ENCODE peak calls at places on chromosomes 11 and 22, in seven cellular contexts. U is adrenal gland, H is body of pancreas, O is A549, Y is breast epithelium, K is K562, W is transverse colon. F is an unnamed sample.

GRCh38 chr11:6618117-6619020 is 853 bp downstream of the TPP1 start:
- DNase-seq in U (peak; percentile 86), H (no peak), O (no peak), Y (no peak), K (peak; percentile 75), W (peak; percentile 49), F (no peak)

GRCh38 chr22:29301716-29302401 is 4.6 kb upstream of the GAS2L1 start:
- DNase-seq in U (no peak), H (no peak), O (no peak), Y (no peak), K (no peak), W (no peak), F (peak; percentile 85)

GRCh38 chr11:113014731-113015455 is 53.7 kb downstream of the NCAM1 start:
- DNase-seq in U (peak; percentile 85), H (peak; percentile 45), O (no peak), Y (no peak), K (no peak), W (peak; percentile 20), F (no peak)

GRCh38 chr22:24233816-24234215 is 11.1 kb downstream of the GGT5 start:
- DNase-seq in U (no peak), H (no peak), O (no peak), Y (no peak), K (no peak), W (no peak), F (no peak)

GRCh38 chr11:76391039-76391438 is 9.9 kb downstream of the GVQW3 start:
- DNase-seq in U (no peak), H (peak; percentile 81), O (no peak), Y (peak; percentile 24), K (no peak), W (no peak), F (no peak)

GRCh38 chr11:124070906-124071621 is 29.9 kb upstream of the OR10G7 start:
- DNase-seq in U (peak; percentile 89), H (peak; percentile 66), O (peak; percentile 71), Y (peak; percentile 48), K (peak; percentile 49), W (peak; percentile 72), F (peak; percentile 31)

GRCh38 chr11:106399075-106399500 is 321.6 kb downstream of the AASDHPPT start:
- DNase-seq in U (no peak), H (peak; percentile 15), O (peak; percentile 86), Y (no peak), K (no peak), W (no peak), F (peak; percentile 40)

GRCh38 chr22:50483977-50484853 is 2.4 kb upstream of the MIOX start:
- DNase-seq in U (no peak), H (peak; percentile 94), O (no peak), Y (no peak), K (no peak), W (peak; percentile 74), F (no peak)

GRCh38 chr11:13446444-13446843 is 16.6 kb downstream of the BTBD10 start:
- DNase-seq in U (no peak), H (no peak), O (peak; percentile 4), Y (no peak), K (no peak), W (no peak), F (no peak)

GRCh38 chr11:86192858-86193257 is 51.7 kb upstream of the EED start:
- DNase-seq in U (no peak), H (no peak), O (no peak), Y (no peak), K (no peak), W (no peak), F (no peak)

GRCh38 chr11:95089620-95090542 is at the start of gene ENDOD1:
- DNase-seq in U (peak; percentile 88), H (peak; percentile 81), O (peak; percentile 75), Y (peak; percentile 72), K (peak; percentile 89), W (peak; percentile 88), F (peak; percentile 96)

GRCh38 chr11:62001450-62002178 is 34.2 kb upstream of the FTH1 start:
- DNase-seq in U (peak; percentile 48), H (peak; percentile 88), O (peak; percentile 61), Y (no peak), K (no peak), W (peak; percentile 73), F (no peak)

DNA sequence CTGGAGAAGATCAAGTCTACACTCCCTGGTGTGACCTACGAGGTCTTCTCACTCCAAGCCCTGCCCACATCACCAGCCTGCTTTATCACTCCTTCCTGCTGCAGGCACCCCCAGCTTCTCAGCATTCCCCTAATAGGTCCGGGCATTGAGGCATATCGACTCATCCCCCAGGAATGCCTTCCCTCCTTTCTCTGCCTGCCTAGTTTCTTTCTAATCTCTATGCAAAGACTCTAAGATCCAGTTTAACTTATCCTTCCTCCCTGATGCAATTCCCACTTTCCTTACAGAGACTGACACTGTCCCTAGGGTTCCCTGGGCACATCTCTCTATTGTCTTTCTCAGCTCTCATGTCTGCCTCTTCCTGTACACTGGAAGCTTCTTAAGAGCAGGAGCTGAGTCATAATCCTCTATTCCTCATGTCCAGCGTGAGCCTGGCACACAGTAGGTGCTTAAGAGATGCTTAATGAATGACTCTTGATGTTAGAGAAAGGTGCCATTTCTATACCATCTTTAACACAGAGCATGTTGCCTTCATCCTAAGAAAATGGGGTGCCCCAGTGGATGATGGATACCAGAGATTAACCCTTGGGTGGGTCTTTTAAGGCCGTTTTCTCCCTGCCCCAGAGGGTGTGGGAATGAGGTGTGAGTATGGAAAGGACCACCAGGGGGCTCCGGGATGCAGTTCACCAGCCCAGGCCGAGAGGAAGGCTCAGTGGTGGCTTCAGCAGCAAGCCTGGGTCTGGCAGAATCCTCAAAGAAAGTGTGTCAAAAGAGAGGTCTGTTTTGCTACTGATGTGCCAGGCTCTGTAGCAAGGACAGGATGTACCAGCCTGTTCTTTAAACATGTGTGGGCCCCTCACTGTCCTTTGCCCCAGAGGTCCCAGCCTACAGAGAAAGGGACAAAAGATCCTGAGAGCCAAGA is 34.7 kb downstream of the PARVA start:
- DNase-seq in U (peak; percentile 87), H (peak; percentile 60), O (peak; percentile 74), Y (peak; percentile 73), K (peak; percentile 76), W (peak; percentile 69), F (peak; percentile 90)
- TF ChIP-seq CTCF in U (peak; percentile 28), H (peak; percentile 54), O (peak; percentile 79), Y (peak; percentile 64), K (peak; percentile 90), W (peak; percentile 66), F (no peak)

DNA sequence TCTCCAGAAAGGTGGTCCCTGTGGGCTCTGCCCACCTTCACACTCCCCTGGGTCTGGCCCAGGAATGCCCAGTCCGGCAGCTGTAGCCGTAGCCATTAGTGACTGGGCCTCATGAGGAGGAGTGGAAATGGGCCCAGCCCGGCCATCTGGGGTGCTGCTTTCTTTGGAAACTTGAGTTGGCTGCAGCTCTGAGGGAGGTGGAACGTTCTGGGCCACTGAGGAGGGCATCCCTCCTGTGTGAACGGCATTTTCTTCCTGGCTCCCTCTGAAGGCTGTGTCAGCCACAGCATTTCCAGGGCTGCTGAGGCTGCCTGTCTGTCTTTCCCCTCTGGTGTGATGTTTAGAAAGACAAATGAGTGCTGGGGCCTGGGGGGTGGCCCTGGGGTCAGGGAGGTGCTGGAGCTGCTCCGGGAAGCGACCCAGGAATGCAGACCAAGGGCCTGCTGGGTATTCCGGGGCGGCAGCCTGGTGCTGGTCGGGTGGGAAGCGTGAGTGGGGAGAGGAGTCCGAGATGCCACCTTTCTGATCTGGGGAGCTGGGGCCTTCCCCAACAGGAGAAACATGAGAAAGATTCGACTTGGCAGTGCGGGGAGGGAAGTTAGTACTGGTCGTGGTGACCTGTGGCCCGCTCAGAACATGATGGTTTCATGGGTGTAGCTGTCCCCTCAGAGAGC is 27.1 kb downstream of the PTDSS2 start:
- DNase-seq in U (no peak), H (no peak), O (no peak), Y (no peak), K (no peak), W (no peak), F (no peak)
- TF ChIP-seq POLR2A in U (no peak), H (no peak), O (no peak), Y (no peak), K (no peak), W (no peak), F (no peak)

GRCh38 chr11:18522388-18522787 is 4.4 kb downstream of the TSG101 start:
- DNase-seq in U (no peak), H (no peak), O (peak; percentile 46), Y (no peak), K (peak; percentile 11), W (no peak), F (no peak)
- TF ChIP-seq CTCF in U (no peak), H (no peak), O (no peak), Y (no peak), K (peak; percentile 26), W (no peak), F (no peak)

DNA sequence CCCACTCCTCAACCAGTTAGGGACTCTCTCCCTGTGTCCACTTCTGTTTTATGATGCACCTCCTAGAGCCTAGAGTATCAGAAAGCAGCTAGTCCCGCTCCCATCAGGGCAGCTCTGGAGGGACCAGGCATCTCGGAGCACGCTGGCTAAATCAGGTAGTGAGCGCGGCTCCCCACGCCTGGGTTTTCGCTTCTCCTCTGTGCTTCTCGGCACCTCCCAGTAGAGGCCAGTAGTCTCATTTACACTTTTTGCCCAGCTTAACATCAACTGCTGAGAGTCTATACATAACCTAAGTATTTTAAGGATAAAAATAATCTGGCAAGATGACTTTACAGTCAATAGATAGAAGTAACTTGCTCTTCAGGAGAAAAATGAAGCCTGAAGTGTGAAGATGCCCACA is 473.8 kb downstream of the OPCML start:
- DNase-seq in U (no peak), H (no peak), O (no peak), Y (no peak), K (no peak), W (no peak), F (no peak)
- TF ChIP-seq POLR2A in U (no peak), H (no peak), O (no peak), Y (no peak), K (no peak), W (no peak), F (no peak)

F was measured in lower leg skin.